ENCODE peak calls at places on chromosomes 1 and 21, in nine cellular contexts. O, X, H, A, J, L, N, F and Y are unnamed samples.

GRCh38 chr1:118335372-118335771 is 150.3 kb upstream of the SPAG17 start:
- DNase-seq in A (no peak), L (no peak), X (no peak), H (no peak), J (no peak), O (no peak), F (no peak), N (no peak), Y (no peak)

GRCh38 chr1:231130509-231130908 is 31.3 kb upstream of the TRIM67 start:
- DNase-seq in L (no peak), F (no peak), N (no peak), J (no peak), A (no peak), O (no peak), H (no peak), X (no peak), Y (no peak)

GRCh38 chr1:47942238-47942629 is 55.0 kb downstream of the TRABD2B start:
- DNase-seq in A (no peak), X (no peak), N (no peak), F (no peak), H (no peak), O (no peak), L (no peak), J (no peak), Y (no peak)

GRCh38 chr1:163970699-163971098 is 588.3 kb upstream of the PBX1 start:
- DNase-seq in A (no peak), X (no peak), H (no peak), O (no peak), L (no peak), J (no peak), F (no peak), N (no peak), Y (no peak)

GRCh38 chr1:203968728-203969127 is 104.2 kb upstream of the SOX13 start:
- DNase-seq in A (no peak), H (no peak), X (no peak), O (no peak), L (no peak), F (no peak), J (no peak), N (no peak), Y (no peak)

GRCh38 chr21:37076087-37076486 is 3.0 kb downstream of the TTC3 start:
- DNase-seq in X (no peak), J (no peak), O (no peak), F (no peak), H (no peak), N (no peak), A (no peak), L (no peak), Y (no peak)

GRCh38 chr1:244573768-244574167 is 79.2 kb upstream of the DESI2 start:
- DNase-seq in X (no peak), O (no peak), H (no peak), J (no peak), L (no peak), A (no peak), N (no peak), F (no peak), Y (no peak)

GRCh38 chr1:76640092-76640491 is 227.2 kb upstream of the ST6GALNAC5 start:
- DNase-seq in L (no peak), A (no peak), O (no peak), X (no peak), J (no peak), H (no peak), N (peak; percentile 29), F (no peak), Y (no peak)

GRCh38 chr1:219774386-219774785 is 154.0 kb downstream of the SLC30A10 start:
- DNase-seq in O (no peak), X (no peak), L (no peak), J (no peak), N (no peak), A (no peak), H (no peak), F (no peak), Y (no peak)

GRCh38 chr21:44920694-44921604 is at the start of gene ITGB2:
- DNase-seq in F (peak; percentile 66), N (no peak), A (peak; percentile 97), H (no peak), L (no peak), X (peak; percentile 90), J (no peak), O (peak; percentile 40), Y (no peak)

GRCh38 chr1:19088717-19089442 is 121.2 kb downstream of the UBR4 start:
- DNase-seq in L (no peak), A (no peak), X (no peak), N (no peak), F (no peak), O (no peak), J (peak; percentile 24), H (no peak), Y (no peak)

GRCh38 chr1:27634166-27634981 is 611 bp downstream of the FGR start:
- DNase-seq in A (peak; percentile 94), H (no peak), X (peak; percentile 74), F (peak; percentile 79), O (peak; percentile 49), J (no peak), L (no peak), N (no peak), Y (peak; percentile 40)

GRCh38 chr1:47593001-47593568 is 155.2 kb downstream of the FOXD2 start:
- DNase-seq in O (no peak), N (no peak), L (no peak), J (no peak), A (no peak), X (no peak), H (no peak), F (no peak), Y (no peak)

GRCh38 chr1:66705100-66705499 is 47.2 kb upstream of the DYNLT5 start:
- DNase-seq in A (no peak), F (no peak), N (no peak), L (no peak), H (no peak), X (no peak), J (no peak), O (no peak), Y (no peak)

GRCh38 chr1:247156787-247157232 is 15.0 kb downstream of the ZNF124 start:
- DNase-seq in O (no peak), H (no peak), N (no peak), X (no peak), L (no peak), J (no peak), A (no peak), F (no peak), Y (no peak)

GRCh38 chr21:37243961-37244360 is 23.2 kb downstream of the VPS26C start:
- DNase-seq in F (no peak), X (no peak), O (no peak), L (no peak), H (no peak), A (no peak), N (no peak), J (no peak), Y (no peak)

GRCh38 chr1:216183427-216183826 is 239.8 kb downstream of the USH2A start:
- DNase-seq in A (no peak), L (no peak), F (no peak), J (no peak), N (no peak), O (no peak), X (no peak), H (no peak), Y (no peak)

GRCh38 chr1:26057189-26057588 is 10.2 kb downstream of the TRIM63 start:
- DNase-seq in A (no peak), L (no peak), X (no peak), H (no peak), F (no peak), J (no peak), N (no peak), O (no peak), Y (no peak)

DNA sequence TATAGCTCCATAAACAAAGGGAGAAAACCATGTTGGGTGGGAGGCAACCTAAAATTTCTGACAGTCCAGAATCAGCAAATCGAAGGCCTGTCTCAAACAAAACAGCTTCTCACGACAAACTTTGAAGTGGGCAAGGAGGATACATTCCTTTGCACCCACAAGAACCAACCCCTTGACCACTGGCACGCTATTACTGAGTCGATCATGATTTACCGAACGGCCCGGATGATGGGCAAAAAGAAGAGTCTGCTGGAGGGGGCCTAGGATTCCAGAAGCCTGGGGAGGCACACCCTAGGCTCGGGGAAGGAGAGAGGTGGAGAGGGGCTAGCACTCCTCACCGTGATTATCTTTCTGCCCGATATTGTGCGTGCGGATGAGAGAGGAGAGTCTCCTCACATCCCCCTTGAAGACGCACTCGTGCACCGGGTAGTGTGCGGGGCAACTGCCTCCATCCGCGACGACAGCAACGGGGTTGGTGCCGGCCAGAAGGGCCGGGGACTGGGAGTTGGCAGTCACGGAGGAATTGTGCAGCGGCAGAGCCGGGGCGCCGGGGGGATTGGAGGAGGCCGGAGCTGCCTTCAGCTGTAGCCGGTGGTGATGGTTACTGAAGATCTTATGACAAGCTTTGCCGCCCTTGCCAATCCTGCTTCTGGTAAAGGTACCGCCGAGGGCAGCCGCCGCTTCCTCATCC is 736 bp downstream of the ANKRD13C start:
- DNase-seq in N (no peak), O (no peak), A (peak; percentile 92), F (no peak), H (no peak), X (no peak), J (no peak), L (no peak), Y (no peak)
- H3K9me3 ChIP-seq in N (no peaks in the 10 kb centered on the region), O (no peaks in the 10 kb centered on the region), A (no peaks in the 10 kb centered on the region), F (no peaks in the 10 kb centered on the region), H (no peaks in the 10 kb centered on the region), X (no peaks in the 10 kb centered on the region), J (no peaks in the 10 kb centered on the region), L (no peaks in the 10 kb centered on the region), Y (no peaks in the 10 kb centered on the region)

GRCh38 chr1:228297822-228298221 is 90.0 kb downstream of the OBSCN start:
- DNase-seq in L (no peak), O (no peak), A (peak; percentile 33), X (no peak), H (no peak), J (no peak), F (no peak), N (no peak), Y (no peak)
- H3K9me3 ChIP-seq in L (peaks cover 27% of the 10 kb centered on the region), O (peaks cover 16% of the 10 kb centered on the region), A (peaks cover 18% of the 10 kb centered on the region), X (peaks cover 11% of the 10 kb centered on the region), H (peaks cover 13% of the 10 kb centered on the region), J (peaks cover 22% of the 10 kb centered on the region), F (no peaks in the 10 kb centered on the region), N (peaks cover 16% of the 10 kb centered on the region), Y (peaks cover 17% of the 10 kb centered on the region)

DNA sequence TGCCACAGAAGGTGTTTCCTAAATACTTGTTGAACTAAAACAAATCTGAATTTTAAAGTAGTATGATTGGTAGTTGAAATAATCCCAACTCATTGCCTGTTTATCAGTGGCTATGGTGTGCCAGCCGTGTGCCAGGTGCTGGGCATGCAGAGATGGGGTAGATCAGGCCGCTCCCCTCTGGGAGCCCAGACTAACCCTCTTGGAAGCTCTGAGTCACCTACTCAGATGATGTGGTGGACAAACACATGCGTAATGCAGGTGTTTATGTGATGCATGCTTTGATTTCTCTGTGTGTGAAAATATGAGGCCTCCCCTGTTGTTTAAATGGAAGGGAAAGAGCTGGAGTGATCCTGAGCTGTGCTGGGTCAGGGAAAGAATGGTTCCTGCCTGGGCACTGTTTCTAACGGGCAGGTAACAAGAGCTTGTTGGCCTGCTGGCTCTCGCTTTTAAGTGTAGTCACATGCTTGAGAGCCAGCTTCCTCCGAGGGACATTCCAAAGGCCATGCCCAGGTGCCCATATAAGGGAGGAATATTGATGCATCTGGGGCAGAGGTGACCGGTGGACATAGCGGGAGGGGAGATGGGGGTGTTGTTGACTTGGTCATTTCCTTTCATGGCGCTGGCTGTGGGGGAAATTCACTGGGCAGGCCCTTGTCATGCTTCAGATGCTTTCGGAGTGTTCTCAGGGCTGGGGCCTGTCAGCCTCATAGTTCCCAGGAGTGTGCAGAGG is 10.2 kb downstream of the MFN2 start:
- DNase-seq in L (no peak), F (no peak), J (no peak), H (no peak), X (peak; percentile 63), A (no peak), N (no peak), O (no peak), Y (no peak)
- H3K9me3 ChIP-seq in L (no peaks in the 10 kb centered on the region), F (no peaks in the 10 kb centered on the region), J (no peaks in the 10 kb centered on the region), H (no peaks in the 10 kb centered on the region), X (no peaks in the 10 kb centered on the region), A (no peaks in the 10 kb centered on the region), N (no peaks in the 10 kb centered on the region), O (no peaks in the 10 kb centered on the region), Y (no peaks in the 10 kb centered on the region)

GRCh38 chr21:18655927-18656326 is 252.3 kb upstream of the TMPRSS15 start:
- DNase-seq in N (no peak), F (no peak), A (no peak), X (no peak), J (no peak), O (no peak), L (no peak), H (no peak), Y (no peak)
- H3K9me3 ChIP-seq in N (peaks cover 18% of the 10 kb centered on the region), F (no peaks in the 10 kb centered on the region), A (no peaks in the 10 kb centered on the region), X (no peaks in the 10 kb centered on the region), J (no peaks in the 10 kb centered on the region), O (no peaks in the 10 kb centered on the region), L (no peaks in the 10 kb centered on the region), H (peaks cover 4% of the 10 kb centered on the region), Y (no peaks in the 10 kb centered on the region)